ENCODE peak calls at places on chromosomes 6 and 20, in six cellular contexts. J is body of pancreas, D is uterus, W is upper lobe of left lung, I is A549, R is right lobe of liver. F is an unnamed sample.

GRCh38 chr6:18260448-18261106 is 3.8 kb downstream of the DEK start:
- DNase-seq in R (no peak), J (no peak), D (no peak), I (no peak), W (no peak), F (no peak)

GRCh38 chr20:48380661-48381060 is 447.1 kb downstream of the PREX1 start:
- DNase-seq in J (no peak), D (no peak), R (no peak), W (no peak), I (no peak), F (no peak)

GRCh38 chr6:12339808-12340487 is 49.8 kb downstream of the EDN1 start:
- DNase-seq in J (no peak), W (peak; percentile 41), D (no peak), I (no peak), R (peak; percentile 53), F (no peak)

GRCh38 chr6:1781152-1781848 is 171.6 kb downstream of the FOXC1 start:
- DNase-seq in D (no peak), W (no peak), J (no peak), R (no peak), I (no peak), F (no peak)

GRCh38 chr6:84575264-84575663 is 189.1 kb downstream of the TBX18 start:
- DNase-seq in I (no peak), D (no peak), R (no peak), J (no peak), W (no peak), F (no peak)

GRCh38 chr6:137677714-137678113 is 183.5 kb upstream of the OLIG3 start:
- DNase-seq in J (no peak), I (no peak), R (peak; percentile 41), D (no peak), W (no peak), F (no peak)

GRCh38 chr6:166770216-166771116 is 143.4 kb upstream of the RPS6KA2 start:
- DNase-seq in J (no peak), R (no peak), D (no peak), W (no peak), I (no peak), F (no peak)

GRCh38 chr6:68701159-68701558 is 66.1 kb downstream of the ADGRB3 start:
- DNase-seq in D (no peak), R (no peak), J (no peak), W (no peak), I (no peak), F (no peak)

GRCh38 chr6:138692058-138692977 is 81.3 kb upstream of the CCDC28A start:
- DNase-seq in D (peak; percentile 68), J (peak; percentile 74), I (peak; percentile 42), W (peak; percentile 96), R (peak; percentile 86), F (peak; percentile 54)

GRCh38 chr6:138690975-138691594 is 82.5 kb upstream of the CCDC28A start:
- DNase-seq in I (no peak), J (no peak), D (no peak), W (no peak), R (no peak), F (no peak)

GRCh38 chr6:138695193-138695592 is 78.4 kb upstream of the CCDC28A start:
- DNase-seq in I (no peak), W (no peak), R (no peak), J (no peak), D (no peak), F (no peak)

GRCh38 chr6:138691595-138692057 is 81.9 kb upstream of the CCDC28A start:
- DNase-seq in D (no peak), W (no peak), I (peak; percentile 9), R (no peak), J (peak; percentile 28), F (no peak)

DNA sequence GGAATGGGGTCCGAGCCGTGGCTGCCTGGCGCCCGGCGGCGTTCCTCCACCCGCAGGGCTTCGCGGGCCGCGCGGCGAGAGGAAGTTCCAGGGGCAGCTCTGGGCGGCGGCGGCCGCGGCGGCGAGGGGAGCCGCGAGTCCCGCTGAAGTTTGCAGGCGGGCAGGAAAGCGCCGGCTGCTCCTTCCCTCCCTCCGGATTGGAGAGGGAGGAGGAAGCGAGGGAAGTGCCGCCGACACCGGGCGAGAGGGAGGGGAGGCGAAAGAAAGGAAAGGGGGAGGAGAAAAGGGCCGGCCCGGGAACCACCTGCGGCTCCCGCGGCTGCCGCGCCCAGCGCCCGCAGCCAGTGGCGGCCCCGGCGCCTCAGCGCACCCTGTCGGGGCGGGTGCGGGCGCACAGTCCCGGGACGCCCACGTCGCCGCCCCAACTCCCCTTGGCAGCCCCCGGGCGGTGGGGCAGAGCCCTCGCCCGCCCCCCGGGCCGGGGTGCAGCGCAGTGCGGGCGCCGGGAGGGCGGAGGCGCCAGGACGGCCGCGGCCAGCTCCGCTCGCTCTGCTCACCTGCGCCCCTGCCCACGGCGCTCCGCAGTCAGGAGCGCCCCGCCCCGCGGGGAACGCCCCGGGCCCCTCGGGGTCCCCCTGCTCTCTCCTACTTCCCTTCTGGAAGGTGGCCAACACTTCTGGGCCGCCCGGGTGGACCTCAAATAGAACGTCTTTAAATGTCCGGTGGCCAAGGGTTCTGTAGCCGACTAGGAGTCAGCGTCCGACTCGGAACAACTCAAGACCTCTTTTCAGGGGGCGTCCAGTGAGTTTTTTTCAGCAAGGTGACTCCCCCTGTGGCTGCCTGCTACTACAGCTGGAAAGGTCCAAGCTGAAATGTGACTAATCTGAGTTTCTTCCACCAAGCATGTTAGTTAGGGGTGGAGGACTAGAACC is 80.3 kb upstream of the CCDC28A start:
- DNase-seq in R (peak; percentile 87), D (peak; percentile 34), W (peak; percentile 93), I (peak; percentile 69), J (peak; percentile 82), F (peak; percentile 39)
- TF ChIP-seq POLR2A in R (peak; percentile 88), D (no peak), W (peak; percentile 70), I (peak; percentile 38), J (peak; percentile 73), F (no peak)

GRCh38 chr6:133632206-133632605 is 256.7 kb upstream of the TCF21 start:
- DNase-seq in R (no peak), D (no peak), W (no peak), J (no peak), I (peak; percentile 32), F (no peak)

GRCh38 chr6:133630651-133631050 is 258.3 kb upstream of the TCF21 start:
- DNase-seq in I (no peak), W (no peak), R (no peak), D (no peak), J (no peak), F (no peak)

GRCh38 chr6:133632906-133633305 is 256.0 kb upstream of the TCF21 start:
- DNase-seq in D (no peak), R (no peak), J (no peak), W (no peak), I (no peak), F (no peak)

GRCh38 chr6:133634474-133634873 is 254.4 kb upstream of the TCF21 start:
- DNase-seq in W (no peak), I (no peak), D (no peak), J (no peak), R (no peak), F (no peak)

GRCh38 chr6:133631421-133631820 is 257.5 kb upstream of the TCF21 start:
- DNase-seq in I (peak; percentile 64), R (no peak), D (no peak), W (no peak), J (no peak), F (no peak)
- TF ChIP-seq POLR2A in I (no peak), R (no peak), D (no peak), W (no peak), J (no peak), F (no peak)

GRCh38 chr20:50308513-50309279 is 118.1 kb downstream of the CEBPB start:
- DNase-seq in J (peak; percentile 85), R (peak; percentile 96), D (peak; percentile 96), W (peak; percentile 92), I (peak; percentile 98), F (peak; percentile 29)
- TF ChIP-seq POLR2A in J (peak; percentile 41), R (peak; percentile 77), D (peak; percentile 45), W (peak; percentile 71), I (peak; percentile 33), F (no peak)

GRCh38 chr20:32207626-32208498 is at the start of the genes PLAGL2 and POFUT1:
- DNase-seq in W (peak; percentile 98), D (peak; percentile 90), R (peak; percentile 93), I (peak; percentile 85), J (peak; percentile 89), F (peak; percentile 93)
- TF ChIP-seq POLR2A in W (peak; percentile 87), D (peak; percentile 74), R (peak; percentile 91), I (peak; percentile 84), J (peak; percentile 83), F (peak; percentile 94)

GRCh38 chr20:24470782-24471582 is 1.6 kb downstream of the SYNDIG1 start:
- DNase-seq in J (no peak), I (peak; percentile 20), W (peak; percentile 73), D (no peak), R (no peak), F (no peak)

GRCh38 chr20:24468401-24469115 is 871 bp upstream of the SYNDIG1 start:
- DNase-seq in D (no peak), R (no peak), W (no peak), I (no peak), J (no peak), F (no peak)

GRCh38 chr20:24472426-24472825 is 3.0 kb downstream of the SYNDIG1 start:
- DNase-seq in J (no peak), R (no peak), W (no peak), D (no peak), I (no peak), F (no peak)

GRCh38 chr20:24470031-24470781 is 777 bp downstream of the SYNDIG1 start:
- DNase-seq in J (no peak), D (no peak), I (peak; percentile 51), W (peak; percentile 83), R (no peak), F (no peak)

DNA sequence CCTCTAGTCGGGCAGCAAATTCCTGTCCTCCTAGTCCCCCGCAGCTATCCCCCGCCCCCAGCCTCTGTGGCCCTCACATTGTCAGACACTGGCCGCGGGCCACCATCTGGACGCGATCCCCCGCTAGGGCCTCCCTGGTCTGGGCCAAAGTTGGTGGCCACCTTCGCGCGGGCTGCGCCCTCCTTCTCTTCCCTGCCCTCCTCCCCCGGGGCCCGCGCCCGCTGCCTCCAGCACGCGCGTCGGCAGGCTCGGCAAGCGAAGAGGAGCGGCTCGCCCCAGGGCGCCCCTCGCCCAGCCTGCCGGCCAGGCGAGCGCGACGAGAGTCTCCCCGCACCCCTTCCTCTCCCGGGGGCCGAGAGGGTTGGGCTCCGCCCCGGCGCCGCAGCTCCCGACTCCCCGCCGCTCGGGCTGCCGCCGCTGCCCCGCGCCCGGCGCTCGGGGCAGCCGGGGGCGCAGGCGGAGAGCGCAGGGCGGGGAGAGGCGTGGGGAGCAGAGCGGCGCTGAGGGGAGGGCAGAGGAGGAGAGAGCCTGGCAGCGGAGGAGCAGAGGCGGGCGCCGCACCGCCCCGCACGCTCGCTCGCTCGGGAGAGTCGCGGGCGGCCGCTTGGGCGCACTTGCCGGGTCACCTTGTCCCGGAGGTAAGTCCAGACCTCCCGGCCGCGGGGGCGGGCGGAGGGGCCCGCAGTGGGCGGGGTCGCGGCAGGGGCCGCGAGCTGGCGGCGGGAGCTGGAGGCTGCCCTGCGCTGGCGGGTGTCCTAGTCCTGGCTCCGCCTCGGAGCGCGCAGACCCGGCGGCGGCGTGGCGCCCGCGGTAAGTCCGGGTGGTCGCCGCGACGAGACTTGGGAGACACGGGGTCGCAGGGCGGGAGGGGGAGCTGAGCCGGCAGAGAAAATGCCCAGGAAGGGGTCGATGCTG is at the start of gene SYNDIG1:
- DNase-seq in I (peak; percentile 17), W (peak; percentile 85), J (no peak), D (peak; percentile 28), R (no peak), F (no peak)
- TF ChIP-seq POLR2A in I (no peak), W (no peak), J (no peak), D (no peak), R (no peak), F (no peak)